ENCODE peak calls at places on chromosomes 1 and 21, in five cellular contexts. R is mucosa of descending colon, F is NCI-H510A treated with DMSO at 0.1 percent for 48 hours, L is aorta, N is mucosa of gallbladder. O is an unnamed sample.

GRCh38 chr1:218380125-218380977 is 35.2 kb downstream of the TGFB2 start:
- DNase-seq in R (no peak), F (no peak), L (no peak), N (peak; percentile 63), O (peak; percentile 87)

GRCh38 chr21:36486246-36486645 is 6.3 kb upstream of the CLDN14 start:
- DNase-seq in R (no peak), F (no peak), L (no peak), N (no peak), O (no peak)

GRCh38 chr1:86318431-86318830 is 77.7 kb downstream of the ODF2L start:
- DNase-seq in R (no peak), F (no peak), L (no peak), N (no peak), O (no peak)

GRCh38 chr1:6454856-6455751 is 10.9 kb downstream of the TNFRSF25 start:
- DNase-seq in R (peak; percentile 45), F (no peak), L (no peak), N (no peak), O (no peak)

GRCh38 chr1:6686294-6686693 is 15.3 kb downstream of the DNAJC11 start:
- DNase-seq in R (no peak), F (no peak), L (no peak), N (no peak), O (no peak)

GRCh38 chr1:61754545-61754944 is 12.3 kb downstream of the PATJ start:
- DNase-seq in R (no peak), F (no peak), L (no peak), N (no peak), O (no peak)

GRCh38 chr1:102318104-102318806 is 321.5 kb upstream of the OLFM3 start:
- DNase-seq in R (no peak), F (no peak), L (no peak), N (no peak), O (no peak)

GRCh38 chr1:32635508-32636277 is 14.7 kb downstream of the ZBTB8OS start:
- DNase-seq in R (no peak), F (no peak), L (no peak), N (no peak), O (no peak)

GRCh38 chr1:21292991-21293536 is 2.8 kb upstream of the ECE1 start:
- DNase-seq in R (peak; percentile 58), F (no peak), L (no peak), N (no peak), O (no peak)

GRCh38 chr1:246788895-246789338 is 64.7 kb downstream of the SCCPDH start:
- DNase-seq in R (no peak), F (no peak), L (no peak), N (no peak), O (no peak)

GRCh38 chr1:202592141-202592540 is 118.1 kb downstream of the SYT2 start:
- DNase-seq in R (no peak), F (no peak), L (no peak), N (no peak), O (no peak)

GRCh38 chr1:876428-876827 is 47.3 kb upstream of the SAMD11 start:
- DNase-seq in R (no peak), F (no peak), L (no peak), N (no peak), O (no peak)

GRCh38 chr1:108657701-108658100 is 3.2 kb downstream of the HENMT1 start:
- DNase-seq in R (no peak), F (no peak), L (no peak), N (no peak), O (no peak)

O was measured in AG09309.